ENCODE peak calls at places on chromosomes 4 and X, in nine cellular contexts. Y is ELR; H is LHCN-M2; C is mesenteric fat pad; R is A549; E is GM13976; X is progenitor cell of endocrine pancreas; L is lung microvascular endothelial cell; D is stimulated activated CD4-positive, alpha-beta T cell treated with anti-CD3 and anti-CD28 coated beads, Interleukin-12 subunit alpha, Interleukin-12 subunit beta, amount 100 ng/mL, for 24 hours. J is an unnamed sample.

GRCh38 chr4:56424697-56425514 is 10.5 kb downstream of the PPAT start:
- DNase-seq in Y (peak; percentile 56), H (no peak), C (no peak), R (peak; percentile 16), E (peak; percentile 32), X (no peak), L (peak; percentile 57), D (no peak), J (no peak)

GRCh38 chr4:182504440-182504839 is 261.2 kb downstream of the TENM3 start:
- DNase-seq in Y (no peak), H (no peak), C (no peak), R (no peak), E (no peak), X (no peak), L (no peak), D (no peak), J (no peak)

GRCh38 chrX:115142057-115142456 is 47.2 kb upstream of the RBMXL3 start:
- DNase-seq in Y (no peak), H (no peak), C (no peak), R (no peak), E (no peak), X (no peak), L (no peak), D (no peak), J (no peak)

GRCh38 chrX:72126539-72127140 is 5.1 kb downstream of the RTL5 start:
- DNase-seq in Y (peak; percentile 77), H (peak; percentile 82), C (peak; percentile 92), R (peak; percentile 71), E (peak; percentile 76), X (peak; percentile 64), L (peak; percentile 85), D (peak; percentile 48), J (peak; percentile 92)

GRCh38 chr4:163165217-163166017 is 1.3 kb downstream of the NAF1 start:
- DNase-seq in Y (peak; percentile 30), H (no peak), C (no peak), R (no peak), E (no peak), X (no peak), L (peak; percentile 16), D (no peak), J (no peak)

GRCh38 chr4:123806057-123806456 is 409.5 kb downstream of the SPRY1 start:
- DNase-seq in Y (no peak), H (no peak), C (no peak), R (no peak), E (no peak), X (no peak), L (peak; percentile 4), D (no peak), J (no peak)

GRCh38 chr4:173074501-173074946 is 94.1 kb upstream of the GALNT7 start:
- DNase-seq in Y (peak; percentile 61), H (peak; percentile 98), C (no peak), R (peak; percentile 18), E (no peak), X (no peak), L (no peak), D (no peak), J (no peak)

GRCh38 chr4:6123116-6123515 is 77.2 kb downstream of the JAKMIP1 start:
- DNase-seq in Y (no peak), H (no peak), C (peak; percentile 37), R (no peak), E (no peak), X (no peak), L (no peak), D (no peak), J (peak; percentile 33)

GRCh38 chr4:6641971-6642320 is 1.5 kb downstream of the MRFAP1 start:
- DNase-seq in Y (no peak), H (no peak), C (peak; percentile 41), R (no peak), E (no peak), X (no peak), L (no peak), D (no peak), J (no peak)

GRCh38 chrX:119735467-119735866 is 22.9 kb upstream of the SOWAHD start:
- DNase-seq in Y (no peak), H (no peak), C (no peak), R (no peak), E (no peak), X (no peak), L (no peak), D (no peak), J (peak; percentile 59)

GRCh38 chrX:34810364-34810763 is 132.2 kb upstream of the FAM47B start:
- DNase-seq in Y (peak; percentile 78), H (peak; percentile 67), C (no peak), R (no peak), E (no peak), X (no peak), L (no peak), D (no peak), J (no peak)

GRCh38 chr4:8547108-8547911 is 32.9 kb upstream of the GPR78 start:
- DNase-seq in Y (peak; percentile 93), H (peak; percentile 63), C (peak; percentile 43), R (no peak), E (peak; percentile 76), X (no peak), L (peak; percentile 72), D (no peak), J (peak; percentile 65)

GRCh38 chr4:107931775-107932321 is 499 bp downstream of the CYP2U1 start:
- DNase-seq in Y (no peak), H (no peak), C (no peak), R (no peak), E (no peak), X (no peak), L (no peak), D (peak; percentile 2), J (no peak)

GRCh38 chrX:117768861-117769604 is 347.6 kb downstream of the KLHL13 start:
- DNase-seq in Y (no peak), H (no peak), C (no peak), R (no peak), E (no peak), X (no peak), L (no peak), D (no peak), J (no peak)

GRCh38 chrX:30183554-30183953 is 31.8 kb upstream of the MAGEB2 start:
- DNase-seq in Y (no peak), H (no peak), C (no peak), R (no peak), E (no peak), X (no peak), L (no peak), D (no peak), J (no peak)

GRCh38 chr4:24805036-24805435 is 9.7 kb downstream of the SOD3 start:
- DNase-seq in Y (no peak), H (no peak), C (no peak), R (no peak), E (no peak), X (no peak), L (peak; percentile 8), D (no peak), J (no peak)

GRCh38 chr4:100682477-100683218 is 164.8 kb upstream of the EMCN start:
- DNase-seq in Y (no peak), H (no peak), C (no peak), R (no peak), E (no peak), X (no peak), L (no peak), D (no peak), J (no peak)

GRCh38 chr4:155692361-155692760 is 25.7 kb downstream of the GUCY1A1 start:
- DNase-seq in Y (no peak), H (no peak), C (no peak), R (no peak), E (no peak), X (no peak), L (no peak), D (no peak), J (no peak)

GRCh38 chr4:20297246-20297645 is 45.5 kb downstream of the SLIT2 start:
- DNase-seq in Y (no peak), H (no peak), C (no peak), R (no peak), E (no peak), X (no peak), L (no peak), D (no peak), J (no peak)